ENCODE peak calls at places on chromosomes 12 and 14, in eight cellular contexts. Z is fibroblast of the aortic adventitia; G is LoVo; O is OCI-M1; C is stimulated activated CD8-positive, alpha-beta memory T cell treated with anti-CD3 and anti-CD28 coated beads, Interleukin-15, amount 100 ng/mL, for 1 hour; A is HS-5; Q is GM18507; B is activated CD8-positive, alpha-beta memory T cell treated with anti-CD3 and anti-CD28 coated beads for 24 hours. L is an unnamed sample.

GRCh38 chr14:99524804-99525698 is 43.8 kb downstream of the CCNK start:
- DNase-seq in G (no peak), Q (no peak), A (no peak), Z (peak; percentile 69), C (no peak), B (no peak), O (peak; percentile 6), L (peak; percentile 48)

GRCh38 chr14:37210448-37210847 is 12.7 kb downstream of the MIPOL1 start:
- DNase-seq in O (no peak), G (no peak), C (no peak), Z (no peak), Q (no peak), A (no peak), B (no peak), L (no peak)

GRCh38 chr14:69312608-69313007 is 52.6 kb downstream of the GALNT16 start:
- DNase-seq in B (peak; percentile 41), O (no peak), A (no peak), G (no peak), Q (no peak), Z (no peak), C (no peak), L (no peak)

GRCh38 chr12:90010089-90010488 is 301.5 kb upstream of the ATP2B1 start:
- DNase-seq in A (no peak), Z (no peak), O (peak; percentile 19), G (no peak), B (no peak), Q (no peak), C (no peak), L (no peak)

GRCh38 chr14:36582011-36582873 is at the start of gene NKX2-8:
- DNase-seq in Z (no peak), G (peak; percentile 34), A (no peak), Q (no peak), B (no peak), C (no peak), O (no peak), L (no peak)

GRCh38 chr14:78595797-78596196 is 425.6 kb downstream of the NRXN3 start:
- DNase-seq in G (no peak), O (peak; percentile 3), B (no peak), Q (no peak), Z (no peak), C (no peak), A (no peak), L (no peak)

GRCh38 chr12:113334786-113335539 is at the start of gene SLC8B1:
- DNase-seq in G (peak; percentile 94), Z (peak; percentile 64), Q (peak; percentile 89), O (peak; percentile 91), A (no peak), C (peak; percentile 86), B (peak; percentile 99), L (peak; percentile 71)

GRCh38 chr12:42933461-42934081 is 344.0 kb upstream of the PRICKLE1 start:
- DNase-seq in Q (no peak), C (no peak), G (no peak), Z (peak; percentile 16), A (no peak), B (no peak), O (no peak), L (no peak)

GRCh38 chr14:72706485-72706884 is 187.4 kb downstream of the DPF3 start:
- DNase-seq in O (no peak), B (no peak), A (no peak), Z (no peak), G (no peak), Q (no peak), C (no peak), L (no peak)

GRCh38 chr12:57241556-57242310 is 9.3 kb downstream of the STAC3 start:
- DNase-seq in Q (no peak), A (no peak), O (no peak), B (peak; percentile 62), C (no peak), Z (no peak), G (no peak), L (no peak)

GRCh38 chr14:74583689-74584434 is 28.2 kb downstream of the LTBP2 start:
- DNase-seq in Z (peak; percentile 48), C (no peak), Q (no peak), B (no peak), O (no peak), G (peak; percentile 39), A (peak; percentile 34), L (peak; percentile 71)

GRCh38 chr12:18700254-18700653 is 37.6 kb downstream of the PLCZ1 start:
- DNase-seq in A (peak; percentile 89), Z (peak; percentile 99), B (no peak), G (no peak), C (no peak), Q (no peak), O (no peak), L (peak; percentile 97)

GRCh38 chr12:2624543-2625266 is 170.1 kb upstream of the FKBP4 start:
- DNase-seq in A (no peak), O (peak; percentile 49), Q (no peak), C (no peak), G (no peak), Z (peak; percentile 16), B (no peak), L (no peak)

GRCh38 chr14:68238956-68239355 is 419.4 kb downstream of the RAD51B start:
- DNase-seq in Q (no peak), Z (no peak), G (no peak), C (no peak), O (peak; percentile 10), A (no peak), B (no peak), L (no peak)

GRCh38 chr14:43729149-43729548 is 777.9 kb downstream of the FSCB start:
- DNase-seq in B (no peak), G (no peak), O (no peak), C (no peak), A (no peak), Z (no peak), Q (no peak), L (no peak)

GRCh38 chr12:12922191-12922616 is 29.8 kb downstream of the GPRC5D start:
- DNase-seq in Z (peak; percentile 97), C (no peak), O (no peak), G (no peak), B (no peak), A (peak; percentile 15), Q (no peak), L (peak; percentile 48)

GRCh38 chr14:106094654-106095189 is 568.3 kb downstream of the TMEM121 start:
- DNase-seq in Z (no peak), A (no peak), G (no peak), O (no peak), B (no peak), C (no peak), Q (no peak), L (no peak)

GRCh38 chr12:19892186-19892585 is 452.9 kb downstream of the AEBP2 start:
- DNase-seq in C (no peak), Z (peak; percentile 44), G (no peak), A (no peak), Q (no peak), O (no peak), B (no peak), L (peak; percentile 27)

GRCh38 chr12:108788076-108788782 is 56.9 kb upstream of the CORO1C start:
- DNase-seq in G (no peak), O (no peak), B (no peak), C (no peak), A (no peak), Z (peak; percentile 28), Q (no peak), L (no peak)

GRCh38 chr14:74838141-74838540 is 37.8 kb downstream of the PROX2 start:
- DNase-seq in C (no peak), B (no peak), G (no peak), Z (no peak), Q (no peak), A (no peak), O (peak; percentile 30), L (no peak)

GRCh38 chr12:106074361-106074705 is 64.4 kb downstream of the NUAK1 start:
- DNase-seq in A (no peak), G (no peak), Q (no peak), C (no peak), B (no peak), O (no peak), Z (no peak), L (no peak)

GRCh38 chr14:82094819-82095218 is 561.2 kb upstream of the SEL1L start:
- DNase-seq in O (no peak), G (no peak), C (no peak), Z (no peak), B (no peak), A (no peak), Q (no peak), L (no peak)

GRCh38 chr14:74571901-74572828 is 39.9 kb downstream of the LTBP2 start:
- DNase-seq in A (peak; percentile 99), Z (peak; percentile 99), G (peak; percentile 75), O (peak; percentile 15), C (no peak), Q (no peak), B (no peak), L (peak; percentile 100)

GRCh38 chr14:96574633-96575191 is 72.5 kb downstream of the PAPOLA start:
- DNase-seq in G (no peak), Q (no peak), Z (peak; percentile 92), A (peak; percentile 31), B (no peak), O (no peak), C (no peak), L (peak; percentile 80)

GRCh38 chr14:35047961-35048513 is 2.0 kb downstream of the FAM177A1 start:
- DNase-seq in Z (no peak), O (no peak), C (no peak), Q (no peak), G (no peak), A (no peak), B (no peak), L (no peak)

GRCh38 chr14:90444077-90444696 is 47.4 kb downstream of the CALM1 start:
- DNase-seq in C (no peak), G (no peak), Z (no peak), O (no peak), A (no peak), Q (no peak), B (no peak), L (peak; percentile 11)

GRCh38 chr14:76947078-76947837 is 81.2 kb downstream of the IRF2BPL start:
- DNase-seq in B (peak; percentile 87), G (no peak), Z (peak; percentile 95), Q (peak; percentile 74), A (no peak), C (peak; percentile 44), O (peak; percentile 81), L (peak; percentile 82)

L was measured in AG10803.